ENCODE peak calls at places on chromosomes 7 and 10, in five cellular contexts. E is left lung, D is A549, B is tibial artery, K is uterus. J is an unnamed sample.

GRCh38 chr7:30548762-30549344 is 44.2 kb upstream of the GGCT start:
- DNase-seq in E (no peak), D (peak), B (peak), K (peak), J (no peak)

GRCh38 chr7:130008941-130009847 is 42.0 kb downstream of the ZC3HC1 start:
- DNase-seq in E (peak), D (peak), B (no peak), K (peak), J (no peak)

GRCh38 chr7:8365499-8366110 is 67.8 kb upstream of the NXPH1 start:
- DNase-seq in E (no peak), D (no peak), B (no peak), K (no peak), J (no peak)

GRCh38 chr7:148567524-148567923 is 23.0 kb upstream of the C7orf33 start:
- DNase-seq in E (no peak), D (no peak), B (no peak), K (no peak), J (no peak)

GRCh38 chr7:122425731-122426130 is 121.2 kb upstream of the FEZF1 start:
- DNase-seq in E (no peak), D (no peak), B (no peak), K (no peak), J (no peak)

GRCh38 chr7:192701-193536 is 548 bp downstream of the FAM20C start:
- DNase-seq in E (no peak), D (no peak), B (no peak), K (no peak), J (no peak)

GRCh38 chr10:4359003-4359402 is 467.0 kb upstream of the AKR1E2 start:
- DNase-seq in E (no peak), D (no peak), B (peak), K (no peak), J (no peak)

GRCh38 chr7:144787127-144787526 is 48.7 kb downstream of the TPK1 start:
- DNase-seq in E (no peak), D (no peak), B (no peak), K (no peak), J (no peak)

GRCh38 chr7:2644514-2645273 is 12.9 kb downstream of the TTYH3 start:
- DNase-seq in E (peak), D (no peak), B (no peak), K (peak), J (no peak)

GRCh38 chr7:127848241-127848640 is 183.0 kb downstream of the LRRC4 start:
- DNase-seq in E (no peak), D (no peak), B (no peak), K (no peak), J (no peak)

GRCh38 chr10:92241158-92241500 is 49.7 kb downstream of the CPEB3 start:
- DNase-seq in E (no peak), D (no peak), B (no peak), K (no peak), J (no peak)

GRCh38 chr10:14686356-14686755 is 88.3 kb downstream of the FAM107B start:
- DNase-seq in E (no peak), D (no peak), B (no peak), K (no peak), J (no peak)

GRCh38 chr10:133028956-133029355 is 58.8 kb upstream of the ADGRA1 start:
- DNase-seq in E (peak), D (no peak), B (no peak), K (no peak), J (no peak)

GRCh38 chr10:129522041-129522585 is 55.1 kb downstream of the MGMT start:
- DNase-seq in E (no peak), D (no peak), B (no peak), K (no peak), J (no peak)

GRCh38 chr10:52351911-52352310 is 37.8 kb downstream of the DKK1 start:
- DNase-seq in E (no peak), D (no peak), B (no peak), K (no peak), J (no peak)

GRCh38 chr10:103452714-103453230 is 602 bp upstream of the CALHM2 start:
- DNase-seq in E (peak), D (no peak), B (no peak), K (no peak), J (no peak)

GRCh38 chr7:78777844-78778243 is 675.6 kb downstream of the MAGI2 start:
- DNase-seq in E (no peak), D (no peak), B (no peak), K (no peak), J (no peak)

GRCh38 chr10:85458274-85458673 is 908.3 kb downstream of the GRID1 start:
- DNase-seq in E (no peak), D (no peak), B (no peak), K (no peak), J (no peak)

GRCh38 chr7:1080251-1080917 is 7.5 kb upstream of the GPER1 start:
- DNase-seq in E (no peak), D (no peak), B (no peak), K (no peak), J (no peak)

GRCh38 chr7:36127075-36127740 is 25.8 kb upstream of the EEPD1 start:
- DNase-seq in E (no peak), D (no peak), B (no peak), K (no peak), J (no peak)

GRCh38 chr7:117484988-117485655 is 5.3 kb downstream of the CFTR start:
- DNase-seq in E (no peak), D (no peak), B (no peak), K (no peak), J (no peak)

GRCh38 chr10:62992145-62992721 is 140.9 kb upstream of the NRBF2 start:
- DNase-seq in E (no peak), D (no peak), B (no peak), K (no peak), J (no peak)

GRCh38 chr7:131934452-131934851 is 378.0 kb upstream of the PODXL start:
- DNase-seq in E (no peak), D (no peak), B (no peak), K (no peak), J (no peak)

DNA sequence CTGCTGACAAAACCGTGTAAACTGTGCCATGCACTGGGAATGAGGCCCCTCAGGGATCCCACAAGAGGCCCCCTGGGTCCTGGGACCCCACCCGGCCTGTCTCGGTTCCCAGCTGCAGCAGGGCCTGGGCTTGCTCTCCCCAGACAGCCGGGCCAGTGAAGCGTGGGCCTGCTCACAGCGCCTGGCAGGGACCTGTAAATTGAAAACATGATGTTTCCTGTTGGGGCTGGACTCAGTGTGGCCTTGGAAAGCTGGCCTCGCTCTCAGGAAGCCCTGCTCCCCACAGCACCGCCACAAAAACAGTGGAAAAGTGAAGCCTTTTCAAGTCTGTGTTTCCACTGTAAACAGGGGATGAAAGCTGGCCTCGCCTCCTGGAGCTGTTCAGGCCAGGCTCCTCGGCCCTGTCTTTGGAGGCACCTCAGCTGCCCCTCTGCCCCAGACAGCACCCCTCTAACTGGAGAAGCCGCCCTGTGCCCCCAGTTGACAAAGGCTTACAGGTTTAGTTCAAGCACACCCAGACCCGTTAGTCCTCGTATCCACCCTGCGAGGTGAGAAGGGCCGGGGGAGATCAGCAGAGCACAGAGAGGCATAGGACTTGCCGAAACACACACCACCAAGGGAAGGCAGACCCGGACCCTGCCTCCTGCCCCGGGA is 108.3 kb downstream of the ZMIZ1 start:
- DNase-seq in E (peak), D (no peak), B (no peak), K (no peak), J (no peak)
- H3K27ac ChIP-seq in E (no peak), D (peak), B (peak), K (peak), J (peak)

GRCh38 chr7:157220916-157221569 is 82.3 kb downstream of the UBE3C start:
- DNase-seq in E (no peak), D (no peak), B (no peak), K (no peak), J (no peak)

GRCh38 chr7:157228864-157229422 is 90.2 kb downstream of the UBE3C start:
- DNase-seq in E (no peak), D (peak), B (no peak), K (no peak), J (no peak)

GRCh38 chr7:157219154-157219553 is 80.4 kb downstream of the UBE3C start:
- DNase-seq in E (no peak), D (no peak), B (no peak), K (no peak), J (no peak)

DNA sequence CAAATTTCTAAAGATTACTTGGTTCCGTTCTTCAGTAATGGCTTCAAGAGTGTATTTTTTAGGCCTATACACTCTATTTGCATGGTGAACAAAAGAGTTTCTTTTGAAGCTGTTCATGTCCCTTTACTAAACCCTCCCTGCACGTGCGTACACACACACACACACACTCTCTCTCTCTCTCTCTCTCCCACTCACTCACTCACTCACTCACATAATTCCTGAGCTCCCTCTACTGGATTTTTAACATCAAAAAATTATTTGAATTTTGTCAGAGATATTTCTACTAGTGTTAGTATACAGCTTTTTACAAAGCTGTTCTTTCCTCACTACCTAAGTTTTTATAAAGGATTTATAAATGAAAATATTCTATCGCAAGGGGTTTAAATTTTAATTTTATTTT is 85.9 kb downstream of the UBE3C start:
- DNase-seq in E (no peak), D (no peak), B (no peak), K (no peak), J (no peak)
- TF ChIP-seq CTCF in E (no peak), D (peak), B (no peak), K (no peak), J (no peak)

GRCh38 chr10:10911471-10911921 is 106.2 kb upstream of the CELF2 start:
- DNase-seq in E (peak), D (no peak), B (peak), K (peak), J (peak)
- H3K4me3 ChIP-seq in E (no peak), D (no peak), B (peak), K (peak), J (peak)

GRCh38 chr10:78756604-78757442 is 311.9 kb upstream of the ZMIZ1 start:
- DNase-seq in E (peak), D (peak), B (peak), K (peak), J (peak)
- H3K27ac ChIP-seq in E (peak), D (peak), B (peak), K (peak), J (peak)

DNA sequence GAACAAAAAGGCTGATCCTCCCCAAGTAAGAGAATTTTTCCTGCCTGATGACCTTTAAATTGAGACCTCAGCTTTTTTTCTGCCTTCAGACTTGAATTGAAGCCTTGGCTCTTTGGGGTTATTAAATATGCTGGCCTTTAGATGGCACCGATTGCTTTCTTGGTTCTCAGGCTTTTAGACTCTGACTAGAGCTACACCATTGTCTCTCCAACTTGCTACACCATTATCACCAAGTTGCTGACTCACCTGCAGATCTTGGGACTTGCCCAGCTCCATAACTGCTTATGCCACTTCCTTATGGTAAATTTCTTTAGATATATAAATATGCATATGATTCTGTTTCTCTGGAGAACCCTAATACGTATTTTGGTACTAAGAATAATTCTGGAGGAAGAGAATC is 3.1 kb upstream of the ABCA13 start:
- DNase-seq in E (no peak), D (no peak), B (no peak), K (no peak), J (no peak)
- TF ChIP-seq CTCF in E (no peak), D (no peak), B (no peak), K (no peak), J (no peak)

DNA sequence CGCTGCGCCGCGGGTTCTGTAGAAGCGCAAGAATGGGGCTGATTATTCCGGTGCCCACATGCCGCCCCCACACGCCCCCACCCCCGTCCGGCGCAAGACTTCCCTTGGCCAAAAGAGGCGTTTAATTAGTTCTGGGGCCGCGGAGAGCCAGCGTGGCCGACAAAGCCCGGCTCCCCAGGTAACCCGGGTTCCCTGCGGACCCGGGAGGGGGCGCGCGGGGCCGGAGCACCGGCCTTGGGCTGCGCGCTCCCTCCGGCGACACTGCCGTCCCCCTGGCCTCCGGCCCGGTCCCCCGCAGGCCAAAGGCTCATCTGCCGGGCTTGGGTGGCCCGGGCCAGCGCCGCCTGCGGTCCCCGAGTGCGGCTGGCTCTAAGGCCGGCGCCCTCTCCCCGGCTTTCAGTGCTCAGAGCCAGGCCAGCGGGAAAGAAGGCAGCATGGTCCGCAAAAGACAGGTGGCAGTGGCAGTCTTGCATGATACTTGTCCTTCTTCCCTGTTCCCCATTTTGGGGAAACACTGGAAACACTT is 18.5 kb upstream of the PTF1A start:
- DNase-seq in E (no peak), D (no peak), B (no peak), K (no peak), J (no peak)
- H3K4me3 ChIP-seq in E (no peak), D (no peak), B (no peak), K (no peak), J (peak)

DNA sequence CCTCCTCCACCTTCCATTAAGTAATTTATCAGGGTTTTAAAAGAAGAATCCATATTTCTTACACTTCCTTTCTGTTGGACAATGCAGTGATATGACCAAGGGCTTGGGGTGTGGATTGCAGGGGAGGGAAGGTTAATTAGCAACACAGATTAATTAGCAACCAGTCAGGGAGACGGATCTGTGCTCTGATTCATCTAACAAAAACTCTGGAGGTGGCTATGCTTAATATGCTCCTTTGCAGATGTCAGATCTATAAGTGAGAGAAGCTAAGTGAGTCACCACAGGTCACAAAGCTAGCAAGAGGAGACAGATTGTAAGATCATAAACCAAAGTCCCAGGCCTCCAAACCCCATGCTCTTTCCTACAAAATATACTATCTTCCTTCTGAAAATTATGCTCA is 178.8 kb upstream of the ITGB1 start:
- DNase-seq in E (no peak), D (no peak), B (no peak), K (no peak), J (no peak)
- H3K27ac ChIP-seq in E (no peak), D (peak), B (no peak), K (no peak), J (no peak)

GRCh38 chr10:108112218-108112617 is 947.7 kb upstream of the SORCS1 start:
- DNase-seq in E (no peak), D (no peak), B (no peak), K (no peak), J (no peak)
- TF ChIP-seq CTCF in E (no peak), D (no peak), B (no peak), K (no peak), J (no peak)

J was measured in coronary artery.